ENCODE peak calls at places on chromosomes 7 and 10, in nine cellular contexts. One of them, this sample, is unnamed.

GRCh38 chr10:31618541-31619291 is 299.7 kb downstream of the ZEB1 start:
- DNase-seq in dorsolateral prefrontal cortex: no peak
- DNase-seq in mucosa of descending colon: peak; percentile 54
- DNase-seq in BJ: no peak
- DNase-seq in heart left ventricle: peak; percentile 79
- DNase-seq in fibroblast of pulmonary artery: peak; percentile 43
- DNase-seq in MM.1S: no peak
- DNase-seq in AG10803: peak; percentile 99
- DNase-seq in AG04449: no peak
- DNase-seq in this sample: no peak

GRCh38 chr7:124720195-124720594 is 45.4 kb downstream of the GPR37 start:
- DNase-seq in dorsolateral prefrontal cortex: no peak
- DNase-seq in mucosa of descending colon: no peak
- DNase-seq in BJ: no peak
- DNase-seq in heart left ventricle: no peak
- DNase-seq in fibroblast of pulmonary artery: no peak
- DNase-seq in MM.1S: no peak
- DNase-seq in AG10803: no peak
- DNase-seq in AG04449: no peak
- DNase-seq in this sample: no peak

GRCh38 chr10:125261491-125262186 is 101.3 kb upstream of the CTBP2 start:
- DNase-seq in dorsolateral prefrontal cortex: no peak
- DNase-seq in mucosa of descending colon: no peak
- DNase-seq in BJ: no peak
- DNase-seq in heart left ventricle: no peak
- DNase-seq in fibroblast of pulmonary artery: no peak
- DNase-seq in MM.1S: no peak
- DNase-seq in AG10803: no peak
- DNase-seq in AG04449: no peak
- DNase-seq in this sample: no peak

GRCh38 chr7:30424536-30424935 is 54.0 kb downstream of the NOD1 start:
- DNase-seq in dorsolateral prefrontal cortex: no peak
- DNase-seq in mucosa of descending colon: no peak
- DNase-seq in BJ: no peak
- DNase-seq in heart left ventricle: no peak
- DNase-seq in fibroblast of pulmonary artery: no peak
- DNase-seq in MM.1S: no peak
- DNase-seq in AG10803: no peak
- DNase-seq in AG04449: no peak
- DNase-seq in this sample: no peak

GRCh38 chr7:105713488-105714465 is 132.5 kb upstream of the EFCAB10 start:
- DNase-seq in dorsolateral prefrontal cortex: no peak
- DNase-seq in mucosa of descending colon: no peak
- DNase-seq in BJ: no peak
- DNase-seq in heart left ventricle: no peak
- DNase-seq in fibroblast of pulmonary artery: peak; percentile 3
- DNase-seq in MM.1S: no peak
- DNase-seq in AG10803: peak; percentile 53
- DNase-seq in AG04449: peak; percentile 36
- DNase-seq in this sample: peak; percentile 62

GRCh38 chr7:134086998-134087735 is 40.0 kb upstream of the LRGUK start:
- DNase-seq in dorsolateral prefrontal cortex: no peak
- DNase-seq in mucosa of descending colon: no peak
- DNase-seq in BJ: no peak
- DNase-seq in heart left ventricle: no peak
- DNase-seq in fibroblast of pulmonary artery: no peak
- DNase-seq in MM.1S: no peak
- DNase-seq in AG10803: no peak
- DNase-seq in AG04449: no peak
- DNase-seq in this sample: no peak

GRCh38 chr7:99019523-99020412 is 124.1 kb downstream of the SMURF1 start:
- DNase-seq in dorsolateral prefrontal cortex: no peak
- DNase-seq in mucosa of descending colon: no peak
- DNase-seq in BJ: no peak
- DNase-seq in heart left ventricle: no peak
- DNase-seq in fibroblast of pulmonary artery: no peak
- DNase-seq in MM.1S: no peak
- DNase-seq in AG10803: no peak
- DNase-seq in AG04449: no peak
- DNase-seq in this sample: no peak

GRCh38 chr10:7152982-7153381 is 257.9 kb downstream of the SFMBT2 start:
- DNase-seq in dorsolateral prefrontal cortex: no peak
- DNase-seq in mucosa of descending colon: no peak
- DNase-seq in BJ: no peak
- DNase-seq in heart left ventricle: no peak
- DNase-seq in fibroblast of pulmonary artery: no peak
- DNase-seq in MM.1S: no peak
- DNase-seq in AG10803: no peak
- DNase-seq in AG04449: no peak
- DNase-seq in this sample: no peak

GRCh38 chr7:131302876-131303707 is 24.6 kb upstream of the MKLN1 start:
- DNase-seq in dorsolateral prefrontal cortex: peak; percentile 39
- DNase-seq in mucosa of descending colon: no peak
- DNase-seq in BJ: no peak
- DNase-seq in heart left ventricle: no peak
- DNase-seq in fibroblast of pulmonary artery: peak; percentile 44
- DNase-seq in MM.1S: peak; percentile 66
- DNase-seq in AG10803: peak; percentile 16
- DNase-seq in AG04449: no peak
- DNase-seq in this sample: peak; percentile 28

DNA sequence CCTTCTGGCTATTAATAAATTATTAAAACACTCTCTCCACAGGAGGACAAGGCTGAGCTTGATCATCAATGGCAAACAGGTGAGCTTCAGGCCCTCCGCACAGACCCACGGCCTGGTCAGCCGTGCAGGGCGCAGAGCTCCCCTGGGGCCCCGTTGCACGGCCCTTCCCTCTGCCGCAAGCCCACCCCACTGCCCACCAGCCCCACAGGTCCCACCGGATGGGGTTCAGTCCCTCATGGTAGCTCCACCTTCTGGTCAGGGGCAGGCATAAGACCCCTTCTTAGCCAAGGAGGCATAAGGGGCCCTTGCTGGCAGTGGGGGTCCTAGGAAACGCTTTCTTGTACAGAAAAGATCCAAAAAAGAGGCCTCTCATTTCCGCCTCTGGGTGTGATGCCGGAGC is 84.6 kb downstream of the MAD1L1 start:
- DNase-seq in dorsolateral prefrontal cortex: no peak
- DNase-seq in mucosa of descending colon: peak; percentile 10
- DNase-seq in BJ: no peak
- DNase-seq in heart left ventricle: no peak
- DNase-seq in fibroblast of pulmonary artery: no peak
- DNase-seq in MM.1S: no peak
- DNase-seq in AG10803: no peak
- DNase-seq in AG04449: no peak
- DNase-seq in this sample: no peak
- TF ChIP-seq CTCF in dorsolateral prefrontal cortex: no peak
- TF ChIP-seq CTCF in mucosa of descending colon: no peak
- TF ChIP-seq CTCF in BJ: peak; percentile 22
- TF ChIP-seq CTCF in heart left ventricle: no peak
- TF ChIP-seq CTCF in fibroblast of pulmonary artery: peak; percentile 13
- TF ChIP-seq CTCF in MM.1S: no peak
- TF ChIP-seq CTCF in AG10803: no peak
- TF ChIP-seq CTCF in AG04449: no peak
- TF ChIP-seq CTCF in this sample: peak; percentile 41

DNA sequence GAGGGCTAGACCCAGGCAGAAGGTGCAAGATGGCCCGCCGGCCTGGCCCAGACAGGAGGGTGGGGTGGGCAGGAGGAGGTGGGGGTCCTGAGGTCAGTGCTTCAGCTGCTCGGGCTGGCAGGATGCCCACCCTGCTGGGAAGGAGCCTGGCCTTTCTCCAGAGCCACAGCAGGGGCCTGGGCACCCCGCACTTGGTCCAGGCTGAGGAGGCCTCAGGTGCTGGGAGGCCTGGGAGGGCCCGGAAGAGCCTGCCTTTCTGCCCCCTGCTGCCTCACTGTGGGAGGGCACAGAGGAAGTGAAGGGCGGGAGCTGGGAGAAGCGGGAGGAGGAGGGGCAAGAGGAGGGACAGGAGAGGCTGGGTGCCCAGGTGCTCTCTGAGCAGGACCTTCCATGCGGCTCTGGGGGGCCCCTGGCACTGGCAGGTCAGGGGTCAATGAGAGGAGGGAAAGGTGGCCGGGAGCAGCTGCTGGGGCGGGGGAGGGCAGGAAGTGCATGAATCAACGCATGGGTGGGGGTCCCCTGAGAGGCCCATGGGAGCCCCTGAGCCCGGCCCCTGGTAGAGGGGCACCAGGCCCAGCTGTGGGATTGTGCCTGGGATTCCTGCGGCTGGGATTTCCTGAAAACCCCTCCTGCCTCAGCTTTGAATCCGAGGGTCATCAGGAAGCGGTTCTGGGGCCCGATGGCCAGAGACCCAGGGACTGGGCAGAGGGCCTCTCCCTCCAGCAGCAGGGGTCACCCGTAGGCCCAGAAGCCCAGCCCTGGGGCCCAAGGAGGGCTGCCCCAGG is 49.9 kb downstream of the PWWP2B start:
- DNase-seq in dorsolateral prefrontal cortex: no peak
- DNase-seq in mucosa of descending colon: peak; percentile 93
- DNase-seq in BJ: no peak
- DNase-seq in heart left ventricle: peak; percentile 75
- DNase-seq in fibroblast of pulmonary artery: peak; percentile 23
- DNase-seq in MM.1S: peak; percentile 33
- DNase-seq in AG10803: peak; percentile 41
- DNase-seq in AG04449: no peak
- DNase-seq in this sample: peak; percentile 18
- TF ChIP-seq CTCF in dorsolateral prefrontal cortex: no peak
- TF ChIP-seq CTCF in mucosa of descending colon: peak; percentile 47
- TF ChIP-seq CTCF in BJ: peak; percentile 53
- TF ChIP-seq CTCF in heart left ventricle: peak; percentile 31
- TF ChIP-seq CTCF in fibroblast of pulmonary artery: peak; percentile 30
- TF ChIP-seq CTCF in MM.1S: peak; percentile 30
- TF ChIP-seq CTCF in AG10803: peak; percentile 48
- TF ChIP-seq CTCF in AG04449: peak; percentile 67
- TF ChIP-seq CTCF in this sample: peak; percentile 68

GRCh38 chr7:6416516-6417145 is 31.1 kb downstream of the DAGLB start:
- DNase-seq in dorsolateral prefrontal cortex: no peak
- DNase-seq in mucosa of descending colon: no peak
- DNase-seq in BJ: no peak
- DNase-seq in heart left ventricle: no peak
- DNase-seq in fibroblast of pulmonary artery: no peak
- DNase-seq in MM.1S: no peak
- DNase-seq in AG10803: no peak
- DNase-seq in AG04449: no peak
- DNase-seq in this sample: no peak
- TF ChIP-seq CTCF in dorsolateral prefrontal cortex: no peak
- TF ChIP-seq CTCF in mucosa of descending colon: no peak
- TF ChIP-seq CTCF in BJ: no peak
- TF ChIP-seq CTCF in heart left ventricle: no peak
- TF ChIP-seq CTCF in fibroblast of pulmonary artery: no peak
- TF ChIP-seq CTCF in MM.1S: no peak
- TF ChIP-seq CTCF in AG10803: no peak
- TF ChIP-seq CTCF in AG04449: no peak
- TF ChIP-seq CTCF in this sample: no peak

DNA sequence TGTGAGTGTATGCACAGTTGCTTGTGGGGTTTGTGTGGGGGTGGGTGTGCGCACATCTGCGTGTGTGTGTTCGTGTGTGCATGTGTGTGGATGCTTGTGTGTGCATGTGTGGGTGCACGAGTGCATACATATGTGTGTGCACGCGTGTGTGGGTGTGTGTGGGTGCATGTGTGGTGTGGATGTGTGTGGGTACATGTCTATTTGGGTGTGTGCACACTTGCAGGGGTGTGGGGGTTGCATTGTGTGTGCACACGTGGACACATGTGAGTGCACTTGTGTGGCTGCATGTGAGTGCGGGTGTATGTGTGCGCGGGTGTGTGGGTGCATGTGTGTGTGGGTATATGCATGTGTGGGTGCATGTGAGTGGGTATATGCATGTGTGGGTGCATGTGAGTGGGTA is 73.7 kb downstream of the NKX6-2 start:
- DNase-seq in dorsolateral prefrontal cortex: no peak
- DNase-seq in mucosa of descending colon: peak; percentile 21
- DNase-seq in BJ: no peak
- DNase-seq in heart left ventricle: peak; percentile 27
- DNase-seq in fibroblast of pulmonary artery: no peak
- DNase-seq in MM.1S: no peak
- DNase-seq in AG10803: no peak
- DNase-seq in AG04449: no peak
- DNase-seq in this sample: no peak
- TF ChIP-seq CTCF in dorsolateral prefrontal cortex: no peak
- TF ChIP-seq CTCF in mucosa of descending colon: no peak
- TF ChIP-seq CTCF in BJ: no peak
- TF ChIP-seq CTCF in heart left ventricle: no peak
- TF ChIP-seq CTCF in fibroblast of pulmonary artery: no peak
- TF ChIP-seq CTCF in MM.1S: no peak
- TF ChIP-seq CTCF in AG10803: no peak
- TF ChIP-seq CTCF in AG04449: no peak
- TF ChIP-seq CTCF in this sample: no peak

GRCh38 chr10:48416584-48417232 is 110.2 kb downstream of the MAPK8 start:
- DNase-seq in dorsolateral prefrontal cortex: no peak
- DNase-seq in mucosa of descending colon: no peak
- DNase-seq in BJ: no peak
- DNase-seq in heart left ventricle: no peak
- DNase-seq in fibroblast of pulmonary artery: no peak
- DNase-seq in MM.1S: no peak
- DNase-seq in AG10803: peak; percentile 8
- DNase-seq in AG04449: no peak
- DNase-seq in this sample: no peak
- TF ChIP-seq CTCF in dorsolateral prefrontal cortex: no peak
- TF ChIP-seq CTCF in mucosa of descending colon: no peak
- TF ChIP-seq CTCF in BJ: peak; percentile 2
- TF ChIP-seq CTCF in heart left ventricle: no peak
- TF ChIP-seq CTCF in fibroblast of pulmonary artery: peak; percentile 13
- TF ChIP-seq CTCF in MM.1S: no peak
- TF ChIP-seq CTCF in AG10803: no peak
- TF ChIP-seq CTCF in AG04449: no peak
- TF ChIP-seq CTCF in this sample: peak; percentile 22

GRCh38 chr10:60869916-60870728 is 73.9 kb downstream of the RHOBTB1 start:
- DNase-seq in dorsolateral prefrontal cortex: no peak
- DNase-seq in mucosa of descending colon: no peak
- DNase-seq in BJ: no peak
- DNase-seq in heart left ventricle: no peak
- DNase-seq in fibroblast of pulmonary artery: no peak
- DNase-seq in MM.1S: no peak
- DNase-seq in AG10803: no peak
- DNase-seq in AG04449: no peak
- DNase-seq in this sample: no peak
- TF ChIP-seq CTCF in dorsolateral prefrontal cortex: peak; percentile 28
- TF ChIP-seq CTCF in mucosa of descending colon: no peak
- TF ChIP-seq CTCF in BJ: peak; percentile 12
- TF ChIP-seq CTCF in heart left ventricle: peak; percentile 19
- TF ChIP-seq CTCF in fibroblast of pulmonary artery: peak; percentile 8
- TF ChIP-seq CTCF in MM.1S: no peak
- TF ChIP-seq CTCF in AG10803: peak; percentile 21
- TF ChIP-seq CTCF in AG04449: no peak
- TF ChIP-seq CTCF in this sample: no peak